ENCODE peak calls at places on chromosomes 1 and 21, in four cellular contexts. W is K562, P is GM12878, R is HepG2. Q is an unnamed sample.

GRCh38 chr1:4708853-4709507 is 54.6 kb downstream of the AJAP1 start:
- DNase-seq in W (no peak), P (no peak), R (no peak), Q (no peak)

GRCh38 chr1:51948491-51948915 is 42.0 kb downstream of the RAB3B start:
- DNase-seq in W (no peak), P (no peak), R (no peak), Q (no peak)

GRCh38 chr1:167186198-167186750 is 34.4 kb upstream of the POU2F1 start:
- DNase-seq in W (no peak), P (no peak), R (no peak), Q (no peak)

GRCh38 chr1:115215703-115216521 is 122.1 kb downstream of the NGF start:
- DNase-seq in W (no peak), P (no peak), R (no peak), Q (no peak)

GRCh38 chr1:31666290-31666963 is 21.8 kb upstream of the PEF1 start:
- DNase-seq in W (no peak), P (no peak), R (no peak), Q (no peak)

GRCh38 chr1:116842654-116843053 is 67.1 kb upstream of the PTGFRN start:
- DNase-seq in W (no peak), P (no peak), R (peak), Q (peak)

GRCh38 chr1:83516369-83516768 is 482.6 kb downstream of the TTLL7 start:
- DNase-seq in W (no peak), P (no peak), R (no peak), Q (no peak)

GRCh38 chr21:46483300-46484295 is 24.9 kb downstream of the DIP2A start:
- DNase-seq in W (no peak), P (no peak), R (no peak), Q (no peak)

GRCh38 chr1:2556277-2557145 is at the start of gene TNFRSF14:
- DNase-seq in W (peak), P (no peak), R (no peak), Q (peak)

GRCh38 chr1:180881806-180882509 is 30.7 kb upstream of the KIAA1614 start:
- DNase-seq in W (peak), P (no peak), R (peak), Q (peak)

GRCh38 chr1:25523512-25523911 is 19.9 kb upstream of the LDLRAP1 start:
- DNase-seq in W (peak), P (no peak), R (no peak), Q (no peak)

GRCh38 chr21:31630062-31630711 is 29.3 kb upstream of the SOD1 start:
- DNase-seq in W (no peak), P (no peak), R (peak), Q (peak)

GRCh38 chr1:160954158-160955104 is at the start of gene ITLN2:
- DNase-seq in W (peak), P (peak), R (peak), Q (no peak)

GRCh38 chr1:32744063-32744410 is 41.5 kb upstream of the SYNC start:
- DNase-seq in W (no peak), P (no peak), R (no peak), Q (no peak)

GRCh38 chr1:15106608-15107007 is 46.9 kb upstream of the TMEM51 start:
- DNase-seq in W (no peak), P (no peak), R (no peak), Q (no peak)

GRCh38 chr1:93841771-93842170 is 37.2 kb downstream of the DNTTIP2 start:
- DNase-seq in W (no peak), P (no peak), R (no peak), Q (no peak)

GRCh38 chr21:44496900-44497550 is 41.7 kb downstream of the LRRC3 start:
- DNase-seq in W (no peak), P (no peak), R (no peak), Q (no peak)

GRCh38 chr1:207825296-207825695 is 73.4 kb downstream of the CD46 start:
- DNase-seq in W (no peak), P (no peak), R (no peak), Q (no peak)

DNA sequence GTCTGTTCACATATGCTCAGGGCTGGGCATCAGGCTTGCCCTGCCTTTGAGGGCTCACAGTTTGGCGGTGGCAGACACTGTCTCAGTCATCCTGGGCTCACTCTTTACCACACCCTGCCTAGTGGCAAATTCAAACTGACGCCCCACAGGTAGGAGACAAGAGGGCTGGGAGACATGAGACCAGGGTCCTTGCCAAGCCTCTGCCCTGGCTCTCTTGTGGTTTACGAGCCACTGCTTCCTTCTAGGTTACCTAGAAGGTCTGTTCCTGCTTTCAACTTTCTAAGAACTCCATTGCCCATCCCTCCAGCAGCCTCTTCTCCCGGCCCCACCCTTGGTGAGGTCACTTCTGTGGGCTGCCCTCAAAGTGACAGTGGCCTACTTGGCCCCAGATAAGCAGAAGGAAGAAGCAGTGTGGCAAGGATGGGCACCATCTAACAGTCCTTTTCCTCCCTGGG is 10.5 kb downstream of the KIF21B start:
- DNase-seq in W (peak), P (no peak), R (no peak), Q (no peak)
- TF ChIP-seq POLR2AphosphoS5 in W (no peak), P (no peak), R (no peak), Q (no peak)

GRCh38 chr21:38837806-38838461 is 32.2 kb downstream of the ETS2 start:
- DNase-seq in W (no peak), P (no peak), R (no peak), Q (no peak)
- TF ChIP-seq MYC in W (no peak), P (no peak), R (no peak), Q (no peak)

GRCh38 chr1:153515504-153516394 is 20.0 kb downstream of the S100A6 start:
- DNase-seq in W (no peak), P (no peak), R (no peak), Q (no peak)
- TF ChIP-seq POLR2AphosphoS5 in W (no peak), P (no peak), R (no peak), Q (no peak)

GRCh38 chr1:20587639-20588017 is 1.3 kb upstream of the CDA start:
- DNase-seq in W (no peak), P (no peak), R (peak), Q (no peak)
- TF ChIP-seq MYC in W (no peak), P (no peak), R (no peak), Q (no peak)

GRCh38 chr1:228139931-228140723 is at the start of gene GUK1:
- DNase-seq in W (peak), P (peak), R (peak), Q (peak)
- TF ChIP-seq POLR2AphosphoS5 in W (peak), P (peak), R (peak), Q (peak)

DNA sequence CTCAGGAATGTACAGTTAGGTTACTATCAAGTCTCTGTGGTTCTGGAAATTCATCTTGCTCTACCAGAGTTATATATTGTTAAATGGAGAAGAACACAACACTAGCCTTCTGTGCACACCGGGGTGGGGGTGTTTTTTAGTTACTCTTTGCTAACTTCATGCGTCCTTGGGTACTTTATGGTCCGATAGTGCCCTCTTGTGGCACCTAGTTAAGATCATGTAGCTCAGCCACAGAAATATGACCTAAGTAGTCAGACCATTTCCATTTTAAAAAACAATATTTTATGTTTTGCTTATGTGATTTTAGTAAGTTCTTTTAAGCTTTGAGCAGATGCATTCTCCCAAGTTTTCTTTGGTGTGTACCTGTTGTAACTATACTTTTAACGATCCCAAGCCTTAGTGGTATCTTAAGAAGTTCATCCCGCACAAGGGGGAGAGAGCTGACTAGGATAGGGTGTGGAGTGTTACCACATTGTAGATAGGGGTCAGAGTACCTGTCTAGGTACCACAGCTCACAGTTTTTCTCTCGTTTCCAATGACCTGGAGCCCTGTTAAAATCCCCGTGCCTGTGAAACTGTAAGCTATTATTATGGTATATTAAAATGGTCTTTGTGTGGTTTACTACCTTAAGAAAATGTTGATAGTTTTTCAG is 20.6 kb upstream of the SH3D21 start:
- DNase-seq in W (peak), P (peak), R (peak), Q (peak)
- TF ChIP-seq MYC in W (no peak), P (no peak), R (no peak), Q (no peak)

GRCh38 chr1:205533729-205534443 is 29.4 kb downstream of the CDK18 start:
- DNase-seq in W (no peak), P (no peak), R (no peak), Q (no peak)

GRCh38 chr1:205531191-205532025 is 26.9 kb downstream of the CDK18 start:
- DNase-seq in W (no peak), P (no peak), R (no peak), Q (no peak)

GRCh38 chr1:205530116-205530515 is 25.6 kb downstream of the CDK18 start:
- DNase-seq in W (no peak), P (no peak), R (no peak), Q (no peak)

GRCh38 chr1:205532996-205533728 is 28.7 kb downstream of the CDK18 start:
- DNase-seq in W (no peak), P (no peak), R (no peak), Q (no peak)

GRCh38 chr1:205532026-205532891 is 27.8 kb downstream of the CDK18 start:
- DNase-seq in W (no peak), P (no peak), R (no peak), Q (no peak)
- TF ChIP-seq POLR2AphosphoS5 in W (no peak), P (no peak), R (no peak), Q (no peak)

Q was measured in endothelial cell of umbilical vein.